ENCODE peak calls at places on chromosomes 5 and 9, in six cellular contexts. H is spleen, N is breast epithelium, I is stomach, A is tibial nerve, J is lower leg skin. U is an unnamed sample.
A peak's percentile ranks its signal among the peaks of the same experiment; 100 is the strongest.

GRCh38 chr9:74953235-74953741 is 576 bp upstream of the C9orf40 start:
- DNase-seq in H (no peak), N (no peak), I (no peak), A (no peak), J (no peak), U (no peak)

GRCh38 chr5:178123094-178123986 is 7.5 kb upstream of the RMND5B start:
- DNase-seq in H (no peak), N (peak; percentile 61), I (no peak), A (no peak), J (peak; percentile 87), U (no peak)

GRCh38 chr9:131420913-131421312 is 27.0 kb downstream of the PRRC2B start:
- DNase-seq in H (no peak), N (peak; percentile 53), I (no peak), A (no peak), J (no peak), U (no peak)

GRCh38 chr9:118189615-118190014 is 485.4 kb downstream of the TLR4 start:
- DNase-seq in H (no peak), N (no peak), I (no peak), A (no peak), J (no peak), U (no peak)

GRCh38 chr5:131647078-131647769 is 12.2 kb upstream of the RAPGEF6 start:
- DNase-seq in H (no peak), N (no peak), I (no peak), A (no peak), J (no peak), U (no peak)

GRCh38 chr9:82571540-82571939 is 491.4 kb downstream of the RASEF start:
- DNase-seq in H (no peak), N (no peak), I (no peak), A (no peak), J (no peak), U (no peak)

GRCh38 chr5:31645420-31646081 is 6.6 kb downstream of the PDZD2 start:
- DNase-seq in H (no peak), N (no peak), I (no peak), A (no peak), J (no peak), U (no peak)

GRCh38 chr5:64497390-64497789 is 8.4 kb upstream of the RGS7BP start:
- DNase-seq in H (no peak), N (no peak), I (no peak), A (no peak), J (no peak), U (no peak)

GRCh38 chr5:144142030-144142825 is 28.2 kb downstream of the YIPF5 start:
- DNase-seq in H (no peak), N (no peak), I (no peak), A (no peak), J (no peak), U (no peak)

GRCh38 chr5:87853541-87853940 is 415.1 kb downstream of the TMEM161B start:
- DNase-seq in H (no peak), N (no peak), I (no peak), A (no peak), J (no peak), U (no peak)

GRCh38 chr5:180787711-180788431 is 14.7 kb downstream of the MGAT1 start:
- DNase-seq in H (peak; percentile 67), N (no peak), I (no peak), A (no peak), J (peak; percentile 81), U (no peak)

GRCh38 chr5:177389368-177390169 is 5.3 kb downstream of the SLC34A1 start:
- DNase-seq in H (no peak), N (peak; percentile 61), I (no peak), A (no peak), J (no peak), U (peak; percentile 40)

GRCh38 chr5:122846051-122846567 is 696 bp downstream of the SNX24 start:
- DNase-seq in H (no peak), N (no peak), I (no peak), A (no peak), J (no peak), U (peak; percentile 5)

GRCh38 chr5:14556015-14556414 is 25.6 kb upstream of the OTULINL start:
- DNase-seq in H (no peak), N (no peak), I (no peak), A (no peak), J (no peak), U (no peak)

GRCh38 chr9:108776920-108777650 is 78.7 kb downstream of the ACTL7B start:
- DNase-seq in H (no peak), N (no peak), I (peak; percentile 43), A (no peak), J (no peak), U (no peak)

GRCh38 chr5:79133121-79133656 is 21.6 kb downstream of the BHMT start:
- DNase-seq in H (no peak), N (no peak), I (no peak), A (no peak), J (no peak), U (no peak)

GRCh38 chr5:138178516-138179276 is at the start of the genes BRD8 and KIF20A:
- DNase-seq in H (peak; percentile 94), N (peak; percentile 97), I (peak; percentile 95), A (peak; percentile 92), J (peak; percentile 99), U (peak; percentile 98)
- TF ChIP-seq POLR2A in H (peak; percentile 19), N (no peak), I (no peak), A (no peak), J (no peak), U (peak; percentile 69)

GRCh38 chr9:96418074-96418919 is at the start of gene ZNF367:
- DNase-seq in H (peak; percentile 98), N (peak; percentile 97), I (peak; percentile 97), A (peak; percentile 98), J (peak; percentile 99), U (peak; percentile 97)
- TF ChIP-seq POLR2A in H (no peak), N (no peak), I (no peak), A (no peak), J (no peak), U (peak; percentile 4)

GRCh38 chr9:99819123-99819483 is 2.6 kb upstream of the NR4A3 start:
- DNase-seq in H (no peak), N (no peak), I (no peak), A (no peak), J (no peak), U (no peak)

GRCh38 chr9:99819484-99820329 is 2.0 kb upstream of the NR4A3 start:
- DNase-seq in H (peak; percentile 99), N (peak; percentile 91), I (peak; percentile 91), A (peak; percentile 85), J (peak; percentile 99), U (peak; percentile 91)

GRCh38 chr9:99822096-99822595 is 461 bp downstream of the NR4A3 start:
- DNase-seq in H (peak; percentile 93), N (peak; percentile 30), I (no peak), A (no peak), J (no peak), U (peak; percentile 43)

GRCh38 chr9:99821187-99822095 is at the start of gene NR4A3:
- DNase-seq in H (peak; percentile 95), N (peak; percentile 94), I (peak; percentile 96), A (peak; percentile 84), J (peak; percentile 99), U (peak; percentile 96)

DNA sequence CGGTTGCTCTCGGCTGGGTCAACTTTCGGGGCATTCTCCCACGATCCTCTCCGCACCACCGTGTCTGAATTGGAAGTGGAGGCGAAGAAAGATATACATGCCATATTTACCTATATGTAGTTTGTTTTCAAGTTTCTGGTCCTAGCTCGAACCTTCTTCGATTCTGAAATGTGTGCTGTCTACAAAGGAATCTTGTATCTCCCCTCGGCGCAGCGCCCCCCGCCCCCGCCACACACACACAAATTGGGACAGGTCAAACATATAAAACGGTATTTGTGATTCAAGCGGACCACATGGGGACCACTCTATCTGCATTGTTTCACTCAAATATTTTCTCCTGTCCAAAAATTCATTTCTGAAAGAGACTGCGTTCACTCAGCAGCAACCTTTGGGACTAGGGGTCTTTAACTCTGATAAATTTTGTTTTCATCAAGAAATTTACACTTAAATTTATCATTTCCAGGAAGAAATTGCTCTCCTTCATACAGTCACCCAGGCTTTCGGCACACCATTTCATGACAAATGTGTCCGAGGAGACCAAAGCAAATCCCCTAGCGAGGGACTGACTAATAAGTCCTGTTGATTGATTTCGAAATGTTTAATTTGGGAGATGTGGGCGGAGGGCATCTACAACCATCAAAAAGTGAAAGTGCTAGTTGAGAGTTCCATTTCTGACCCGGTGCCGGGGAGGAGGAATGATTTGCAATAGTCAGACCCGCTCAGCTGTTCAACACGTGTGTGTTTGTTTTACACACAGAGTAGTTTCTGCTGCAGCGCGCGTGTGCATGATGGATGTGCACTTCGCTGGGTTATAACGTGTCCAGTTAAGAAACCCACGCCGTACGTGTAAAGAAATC is 1.1 kb upstream of the NR4A3 start:
- DNase-seq in H (peak; percentile 86), N (peak; percentile 52), I (peak; percentile 68), A (no peak), J (peak; percentile 95), U (peak; percentile 75)
- TF ChIP-seq POLR2A in H (no peak), N (no peak), I (no peak), A (no peak), J (no peak), U (no peak)

DNA sequence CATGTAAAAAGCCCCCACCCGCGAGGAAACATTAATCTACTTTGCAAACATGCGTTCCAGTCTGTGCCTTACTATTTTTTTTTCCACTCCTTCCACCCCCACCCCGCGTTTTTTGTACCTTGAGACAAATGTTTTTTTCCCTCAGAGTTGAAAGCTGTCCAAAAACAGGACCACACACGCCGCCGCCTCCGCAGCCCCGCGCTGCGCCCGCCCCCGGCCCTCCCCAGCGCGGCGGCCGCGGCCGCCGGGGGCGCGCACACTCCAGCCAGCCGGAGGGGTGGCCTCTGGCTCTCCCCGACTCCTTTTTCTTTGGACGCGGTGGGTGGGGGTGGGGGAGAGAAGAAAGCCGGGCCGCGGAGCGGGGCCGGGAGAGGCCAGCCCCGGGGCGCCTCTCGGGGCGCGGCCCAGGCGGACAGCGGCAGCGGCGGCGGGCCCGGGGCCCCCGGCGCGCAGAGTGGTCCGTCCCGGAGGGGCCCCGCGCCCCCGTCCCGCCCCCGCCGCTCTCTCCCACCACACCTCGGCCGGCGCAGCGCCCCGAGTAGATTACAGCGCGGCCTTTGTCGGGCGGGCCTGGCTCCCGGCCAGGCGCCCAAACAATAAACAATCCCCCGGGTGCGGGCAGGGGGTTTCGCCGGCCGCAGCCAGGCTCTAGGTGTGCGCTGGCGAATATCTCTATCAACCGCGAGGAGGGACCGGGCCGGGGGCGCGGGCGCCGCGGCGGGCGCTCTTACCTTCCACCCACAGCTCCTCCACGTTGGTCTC is 10.9 kb downstream of the PTCH1 start:
- DNase-seq in H (no peak), N (no peak), I (peak; percentile 59), A (no peak), J (no peak), U (peak; percentile 58)
- TF ChIP-seq POLR2A in H (no peak), N (no peak), I (no peak), A (no peak), J (no peak), U (peak; percentile 9)

GRCh38 chr5:95712347-95712958 is 18.7 kb upstream of the RHOBTB3 start:
- DNase-seq in H (no peak), N (no peak), I (no peak), A (no peak), J (no peak), U (no peak)
- TF ChIP-seq POLR2A in H (no peak), N (no peak), I (no peak), A (no peak), J (no peak), U (no peak)